ENCODE peak calls at places on chromosomes 5 and 9, in nine cellular contexts. D is cardiac muscle cell, T is PC-3, W is lower lobe of right lung, J is left ventricle myocardium inferior, X is hepatocyte, O is neuronal stem cell, S is fibroblast of lung, F is GM23248. P is an unnamed sample. For H3K9me3 and H3K4me1, the result is how much of the 10 kb centered on the place peaks cover.

GRCh38 chr5:87027570-87027969 is 240.1 kb upstream of the RASA1 start:
- DNase-seq in D (no peak), T (no peak), W (no peak), J (no peak), X (no peak), O (no peak), S (no peak), F (no peak), P (no peak)

GRCh38 chr9:124863371-124863831 is 1.5 kb downstream of the ARPC5L start:
- DNase-seq in D (no peak), T (peak), W (no peak), J (no peak), X (no peak), O (no peak), S (no peak), F (no peak), P (no peak)

GRCh38 chr5:155082401-155082800 is 68.8 kb downstream of the KIF4B start:
- DNase-seq in D (no peak), T (peak), W (no peak), J (no peak), X (no peak), O (no peak), S (peak), F (peak), P (no peak)

GRCh38 chr9:112853882-112854585 is 36.6 kb downstream of the SLC46A2 start:
- DNase-seq in D (no peak), T (no peak), W (no peak), J (no peak), X (no peak), O (no peak), S (peak), F (no peak), P (no peak)

GRCh38 chr5:41843456-41844112 is 26.6 kb downstream of the OXCT1 start:
- DNase-seq in D (peak), T (peak), W (no peak), J (no peak), X (peak), O (peak), S (peak), F (peak), P (peak)

GRCh38 chr9:116157436-116158138 is 4.0 kb downstream of the PAPPA start:
- DNase-seq in D (no peak), T (no peak), W (no peak), J (no peak), X (peak), O (peak), S (peak), F (peak), P (no peak)

GRCh38 chr5:93462916-93463315 is 118.1 kb downstream of the NR2F1-AS1 start:
- DNase-seq in D (no peak), T (no peak), W (no peak), J (no peak), X (no peak), O (no peak), S (no peak), F (no peak), P (no peak)

GRCh38 chr5:59487068-59487686 is 406.3 kb downstream of the PDE4D start:
- DNase-seq in D (no peak), T (no peak), W (no peak), J (no peak), X (no peak), O (no peak), S (no peak), F (no peak), P (no peak)

GRCh38 chr5:112930082-112930344 is 8.0 kb upstream of the REEP5 start:
- DNase-seq in D (no peak), T (no peak), W (no peak), J (no peak), X (no peak), O (no peak), S (no peak), F (no peak), P (no peak)

GRCh38 chr5:175166013-175166412 is 278.0 kb downstream of the DRD1 start:
- DNase-seq in D (no peak), T (no peak), W (no peak), J (no peak), X (no peak), O (no peak), S (no peak), F (no peak), P (no peak)

GRCh38 chr5:144189800-144190429 is 19.2 kb downstream of the KCTD16 start:
- DNase-seq in D (no peak), T (peak), W (peak), J (no peak), X (peak), O (no peak), S (peak), F (peak), P (peak)

GRCh38 chr5:50711280-50711679 is 44.8 kb downstream of the PARP8 start:
- DNase-seq in D (no peak), T (no peak), W (no peak), J (no peak), X (peak), O (no peak), S (no peak), F (no peak), P (peak)

GRCh38 chr5:76811214-76811613 is 7.6 kb upstream of the F2RL1 start:
- DNase-seq in D (no peak), T (peak), W (no peak), J (no peak), X (no peak), O (no peak), S (peak), F (peak), P (no peak)

GRCh38 chr5:8557728-8558127 is 688.8 kb downstream of the MTRR start:
- DNase-seq in D (no peak), T (peak), W (no peak), J (no peak), X (no peak), O (no peak), S (no peak), F (no peak), P (no peak)

GRCh38 chr9:114799925-114800324 is 5.9 kb downstream of the TNFSF15 start:
- DNase-seq in D (no peak), T (no peak), W (no peak), J (no peak), X (no peak), O (no peak), S (no peak), F (no peak), P (no peak)

GRCh38 chr5:160463775-160464465 is 42.3 kb downstream of the PTTG1 start:
- DNase-seq in D (no peak), T (peak), W (no peak), J (no peak), X (no peak), O (no peak), S (peak), F (peak), P (no peak)

GRCh38 chr5:179184521-179185050 is 124.4 kb downstream of the ZNF354C start:
- DNase-seq in D (no peak), T (no peak), W (peak), J (no peak), X (no peak), O (no peak), S (no peak), F (no peak), P (no peak)
- H3K9me3 ChIP-seq in D (under half), T (under half), W (under half), J (under half), X (under half), O (under half), S (under half), F (under half), P (under half)

GRCh38 chr5:177309351-177310191 is 2.1 kb downstream of the MXD3 start:
- DNase-seq in D (peak), T (peak), W (peak), J (peak), X (peak), O (peak), S (peak), F (peak), P (peak)

GRCh38 chr5:177310757-177311173 is 933 bp downstream of the MXD3 start:
- DNase-seq in D (no peak), T (peak), W (no peak), J (no peak), X (no peak), O (no peak), S (no peak), F (peak), P (no peak)

GRCh38 chr5:177311361-177311722 is 356 bp downstream of the MXD3 start:
- DNase-seq in D (peak), T (peak), W (no peak), J (no peak), X (no peak), O (no peak), S (no peak), F (peak), P (no peak)

GRCh38 chr5:177308740-177309139 is 3.0 kb downstream of the MXD3 start:
- DNase-seq in D (no peak), T (no peak), W (no peak), J (no peak), X (no peak), O (no peak), S (no peak), F (no peak), P (no peak)

GRCh38 chr5:177310332-177310731 is 1.4 kb downstream of the MXD3 start:
- DNase-seq in D (no peak), T (no peak), W (no peak), J (no peak), X (no peak), O (no peak), S (no peak), F (no peak), P (no peak)
- H3K4me1 ChIP-seq in D (under half), T (under half), W (half or more), J (under half), X (under half), O (under half), S (under half), F (under half), P (under half)

GRCh38 chr9:133161542-133161950 is 2.2 kb downstream of the GBGT1 start:
- DNase-seq in D (no peak), T (no peak), W (peak), J (no peak), X (no peak), O (no peak), S (no peak), F (no peak), P (peak)

GRCh38 chr9:133163559-133164208 is at the start of gene GBGT1:
- DNase-seq in D (peak), T (no peak), W (peak), J (peak), X (peak), O (no peak), S (peak), F (peak), P (peak)

GRCh38 chr9:133166392-133166791 is 2.7 kb upstream of the GBGT1 start:
- DNase-seq in D (no peak), T (no peak), W (peak), J (no peak), X (no peak), O (no peak), S (no peak), F (no peak), P (no peak)

GRCh38 chr9:133162802-133163558 is 734 bp downstream of the GBGT1 start:
- DNase-seq in D (no peak), T (no peak), W (peak), J (no peak), X (no peak), O (no peak), S (no peak), F (peak), P (no peak)

GRCh38 chr9:133164209-133164590 is 486 bp upstream of the GBGT1 start:
- DNase-seq in D (no peak), T (no peak), W (no peak), J (no peak), X (peak), O (no peak), S (no peak), F (no peak), P (no peak)
- H3K4me3 ChIP-seq in D (peak), T (no peak), W (peak), J (peak), X (peak), O (no peak), S (peak), F (peak), P (peak)

GRCh38 chr5:180251141-180251540 is 40.7 kb downstream of the MAPK9 start:
- DNase-seq in D (no peak), T (no peak), W (no peak), J (no peak), X (no peak), O (no peak), S (no peak), F (no peak), P (no peak)
- H3K9me3 ChIP-seq in D (under half), T (under half), W (half or more), J (half or more), X (under half), O (half or more), S (under half), F (under half), P (under half)

DNA sequence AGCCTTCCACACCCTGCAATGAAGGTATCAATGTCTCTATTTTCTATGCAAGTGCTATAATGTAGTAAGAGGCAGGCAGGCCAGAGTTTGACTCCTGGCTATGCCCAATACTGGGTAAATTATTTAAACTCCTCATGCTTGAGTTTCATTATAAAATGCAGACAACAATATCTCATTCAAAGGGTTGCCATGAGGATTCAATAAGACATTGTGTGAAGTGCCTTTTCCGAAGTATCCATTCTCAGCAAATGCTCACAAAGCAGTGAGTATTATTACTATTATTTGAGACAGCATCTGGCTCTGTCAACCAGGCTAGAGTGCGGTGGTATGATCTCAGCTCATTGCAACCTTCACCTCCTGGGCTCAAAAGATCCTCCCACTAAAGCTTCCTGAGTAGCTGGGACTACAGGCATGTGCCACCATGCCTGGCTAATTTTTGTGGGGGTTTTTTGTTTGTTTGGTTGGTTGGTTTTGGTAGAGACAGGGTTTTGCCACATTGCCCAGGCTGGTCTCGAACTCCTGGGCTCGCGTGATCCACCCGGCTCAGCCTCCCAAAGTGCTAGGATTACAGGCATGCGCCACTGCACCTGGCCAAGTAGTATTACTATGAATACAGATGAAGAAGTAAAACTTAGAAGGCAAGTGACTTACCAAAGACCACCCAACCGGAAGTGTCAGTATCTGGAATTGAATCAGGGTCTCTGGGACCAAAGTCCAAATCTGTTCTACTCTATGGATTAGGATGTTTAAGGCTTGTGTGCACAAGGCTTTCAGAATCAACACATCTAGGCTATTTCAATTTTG is 18.8 kb downstream of the ADAM19 start:
- DNase-seq in D (no peak), T (no peak), W (no peak), J (no peak), X (no peak), O (no peak), S (peak), F (no peak), P (no peak)
- H3K4me1 ChIP-seq in D (under half), T (half or more), W (under half), J (half or more), X (under half), O (under half), S (under half), F (under half), P (under half)

GRCh38 chr9:136242248-136242647 is 3.4 kb downstream of the QSOX2 start:
- DNase-seq in D (no peak), T (no peak), W (no peak), J (no peak), X (no peak), O (no peak), S (no peak), F (no peak), P (no peak)

GRCh38 chr9:136244116-136244775 is 1.4 kb downstream of the QSOX2 start:
- DNase-seq in D (no peak), T (no peak), W (no peak), J (no peak), X (no peak), O (no peak), S (peak), F (no peak), P (peak)

GRCh38 chr9:136242908-136243525 is 2.6 kb downstream of the QSOX2 start:
- DNase-seq in D (no peak), T (peak), W (no peak), J (no peak), X (no peak), O (no peak), S (no peak), F (no peak), P (no peak)

GRCh38 chr9:136244776-136245193 is 827 bp downstream of the QSOX2 start:
- DNase-seq in D (no peak), T (no peak), W (no peak), J (no peak), X (no peak), O (no peak), S (no peak), F (no peak), P (no peak)

DNA sequence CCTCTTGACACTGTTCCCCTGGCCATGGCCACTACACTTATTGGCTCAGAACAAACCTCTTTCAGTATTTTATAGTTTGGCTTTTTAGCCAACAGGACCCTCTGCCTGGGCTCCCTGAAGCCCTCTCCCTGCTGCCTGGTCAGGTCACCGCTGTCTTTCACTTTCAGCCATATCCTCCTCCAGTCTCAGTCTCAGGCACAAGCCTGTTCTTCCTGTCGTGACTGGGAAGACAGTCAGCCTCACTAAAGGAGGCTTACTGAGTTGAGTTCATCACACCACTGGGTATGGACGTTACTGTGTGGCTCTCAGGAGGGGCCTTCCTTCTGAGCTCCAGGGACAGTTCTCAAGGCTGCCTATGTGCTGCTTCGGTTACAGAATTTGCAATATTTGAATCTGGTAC is 2.0 kb downstream of the QSOX2 start:
- DNase-seq in D (no peak), T (no peak), W (no peak), J (no peak), X (no peak), O (no peak), S (no peak), F (no peak), P (no peak)
- H3K4me3 ChIP-seq in D (no peak), T (peak), W (no peak), J (no peak), X (no peak), O (no peak), S (no peak), F (no peak), P (no peak)